ENCODE peak calls at places on chromosomes 2 and 18, in six cellular contexts. V, I, A, M, C and O are unnamed samples.
A peak's percentile ranks its signal among the peaks of the same experiment; 100 is the strongest.

GRCh38 chr2:126107883-126108282 is 548.1 kb upstream of the GYPC start:
- DNase-seq in V (no peak), A (no peak), M (no peak), C (no peak), I (no peak), O (no peak)

GRCh38 chr18:48488388-48488850 is 50.4 kb upstream of the CTIF start:
- DNase-seq in I (no peak), C (peak; percentile 85), A (no peak), V (no peak), M (peak; percentile 50), O (no peak)

GRCh38 chr2:45973426-45973825 is 322.0 kb downstream of the PRKCE start:
- DNase-seq in I (no peak), M (no peak), A (no peak), C (no peak), V (no peak), O (no peak)

GRCh38 chr2:45860136-45861106 is 208.9 kb downstream of the PRKCE start:
- DNase-seq in C (no peak), A (no peak), I (no peak), M (no peak), V (no peak), O (no peak)

GRCh38 chr2:19048593-19049264 is 309.7 kb downstream of the OSR1 start:
- DNase-seq in A (no peak), M (peak; percentile 14), V (no peak), C (peak; percentile 78), I (no peak), O (no peak)

GRCh38 chr2:120729410-120730052 is 6.1 kb upstream of the GLI2 start:
- DNase-seq in A (no peak), I (no peak), C (no peak), M (peak; percentile 66), V (no peak), O (no peak)

GRCh38 chr2:231318954-231319353 is 76.6 kb upstream of the B3GNT7 start:
- DNase-seq in V (no peak), A (no peak), I (no peak), M (no peak), C (no peak), O (no peak)

GRCh38 chr2:186459009-186459408 is 27.1 kb upstream of the ZC3H15 start:
- DNase-seq in I (no peak), V (no peak), C (no peak), A (no peak), M (no peak), O (no peak)

GRCh38 chr2:231708773-231709635 is 679 bp downstream of the PTMA start:
- DNase-seq in I (no peak), A (no peak), V (no peak), C (peak; percentile 77), M (no peak), O (no peak)

GRCh38 chr18:26089247-26090129 is 925 bp downstream of the SS18 start:
- DNase-seq in C (peak; percentile 76), A (no peak), M (no peak), V (no peak), I (no peak), O (no peak)

GRCh38 chr18:9343577-9343976 is 9.0 kb downstream of the TWSG1 start:
- DNase-seq in M (no peak), C (no peak), A (no peak), V (no peak), I (no peak), O (no peak)

GRCh38 chr18:12726774-12727550 is 24.1 kb downstream of the PSMG2 start:
- DNase-seq in I (no peak), V (no peak), M (peak; percentile 50), A (peak; percentile 14), C (no peak), O (no peak)

GRCh38 chr2:7900593-7900992 is 781.3 kb upstream of the ID2 start:
- DNase-seq in M (no peak), A (no peak), V (no peak), C (no peak), I (no peak), O (no peak)

GRCh38 chr2:111069722-111070121 is 51.0 kb upstream of the BCL2L11 start:
- DNase-seq in C (no peak), V (no peak), A (no peak), M (no peak), I (no peak), O (no peak)

GRCh38 chr2:126244937-126245336 is 411.0 kb upstream of the GYPC start:
- DNase-seq in A (no peak), V (no peak), I (no peak), C (no peak), M (no peak), O (peak; percentile 9)

GRCh38 chr2:181411105-181411849 is 45.9 kb upstream of the ITGA4 start:
- DNase-seq in I (no peak), V (peak; percentile 17), C (no peak), A (no peak), M (no peak), O (no peak)

GRCh38 chr2:102826904-102827303 is 65.1 kb downstream of the TMEM182 start:
- DNase-seq in A (peak; percentile 78), C (no peak), M (no peak), I (no peak), V (no peak), O (no peak)

GRCh38 chr2:68251855-68252406 is 401 bp downstream of the PPP3R1 start:
- DNase-seq in C (peak; percentile 70), V (no peak), I (peak; percentile 13), M (no peak), A (no peak), O (peak; percentile 10)

GRCh38 chr2:99035920-99036319 is 99.9 kb upstream of the CRACDL start:
- DNase-seq in I (no peak), C (no peak), V (no peak), A (no peak), M (no peak), O (no peak)

GRCh38 chr18:3012306-3012919 is 531 bp downstream of the LPIN2 start:
- DNase-seq in M (no peak), C (peak; percentile 72), A (no peak), I (peak; percentile 35), V (no peak), O (peak; percentile 31)

GRCh38 chr18:37565985-37566478 is 434 bp upstream of the CELF4 start:
- DNase-seq in M (peak; percentile 32), C (no peak), I (no peak), A (no peak), V (no peak), O (no peak)

GRCh38 chr2:186595219-186595618 is 5.4 kb downstream of the ITGAV start:
- DNase-seq in I (no peak), M (no peak), A (no peak), V (no peak), C (no peak), O (no peak)

GRCh38 chr2:218229239-218229638 is 12.2 kb downstream of the ARPC2 start:
- DNase-seq in V (no peak), C (no peak), I (peak; percentile 34), A (no peak), M (no peak), O (peak; percentile 42)

GRCh38 chr2:69489793-69490192 is 52.6 kb upstream of the NFU1 start:
- DNase-seq in M (no peak), I (no peak), C (no peak), A (no peak), V (no peak), O (no peak)

GRCh38 chr2:239160226-239161143 is 240.3 kb downstream of the HDAC4 start:
- DNase-seq in I (no peak), V (no peak), A (no peak), C (peak; percentile 35), M (no peak), O (no peak)

GRCh38 chr2:240742602-240743095 is 51.0 kb downstream of the AQP12A start:
- DNase-seq in C (no peak), A (no peak), M (no peak), I (no peak), V (no peak), O (no peak)

GRCh38 chr2:240747256-240747655 is 55.6 kb downstream of the AQP12A start:
- DNase-seq in I (no peak), A (no peak), M (no peak), C (no peak), V (no peak), O (no peak)

GRCh38 chr2:240746671-240747070 is 55.0 kb downstream of the AQP12A start:
- DNase-seq in A (no peak), C (no peak), M (no peak), V (no peak), I (no peak), O (no peak)

GRCh38 chr2:240745456-240745855 is 53.8 kb downstream of the AQP12A start:
- DNase-seq in I (no peak), M (no peak), A (no peak), V (no peak), C (no peak), O (no peak)

GRCh38 chr2:240745962-240746361 is 54.3 kb downstream of the AQP12A start:
- DNase-seq in A (no peak), C (no peak), M (no peak), V (no peak), I (no peak), O (no peak)
- TF ChIP-seq POLR2A in A (no peak), C (no peak), M (no peak), V (no peak), I (no peak), O (no peak)

DNA sequence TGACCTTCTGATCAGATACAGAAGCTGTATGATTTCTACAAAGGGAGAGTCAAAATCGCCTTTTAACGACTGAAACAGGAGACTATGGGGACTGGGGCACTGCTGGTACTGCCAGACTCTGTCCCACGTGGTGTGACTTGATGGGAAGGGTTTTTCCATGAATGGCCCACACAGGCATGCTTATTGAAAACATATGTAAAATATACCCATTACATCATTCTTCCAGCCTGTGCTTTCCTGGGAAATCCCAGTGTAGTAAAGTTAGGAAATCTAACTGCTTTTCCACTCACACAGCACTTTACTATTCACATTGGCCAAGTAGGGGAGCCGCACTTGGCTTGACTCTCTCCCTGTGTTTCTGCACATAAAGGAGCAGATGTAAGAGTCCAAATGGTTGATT is 77.1 kb upstream of the NPAS2 start:
- DNase-seq in C (no peak), M (no peak), V (no peak), I (no peak), A (no peak), O (no peak)
- TF ChIP-seq POLR2A in C (no peak), M (no peak), V (no peak), I (no peak), A (no peak), O (no peak)

DNA sequence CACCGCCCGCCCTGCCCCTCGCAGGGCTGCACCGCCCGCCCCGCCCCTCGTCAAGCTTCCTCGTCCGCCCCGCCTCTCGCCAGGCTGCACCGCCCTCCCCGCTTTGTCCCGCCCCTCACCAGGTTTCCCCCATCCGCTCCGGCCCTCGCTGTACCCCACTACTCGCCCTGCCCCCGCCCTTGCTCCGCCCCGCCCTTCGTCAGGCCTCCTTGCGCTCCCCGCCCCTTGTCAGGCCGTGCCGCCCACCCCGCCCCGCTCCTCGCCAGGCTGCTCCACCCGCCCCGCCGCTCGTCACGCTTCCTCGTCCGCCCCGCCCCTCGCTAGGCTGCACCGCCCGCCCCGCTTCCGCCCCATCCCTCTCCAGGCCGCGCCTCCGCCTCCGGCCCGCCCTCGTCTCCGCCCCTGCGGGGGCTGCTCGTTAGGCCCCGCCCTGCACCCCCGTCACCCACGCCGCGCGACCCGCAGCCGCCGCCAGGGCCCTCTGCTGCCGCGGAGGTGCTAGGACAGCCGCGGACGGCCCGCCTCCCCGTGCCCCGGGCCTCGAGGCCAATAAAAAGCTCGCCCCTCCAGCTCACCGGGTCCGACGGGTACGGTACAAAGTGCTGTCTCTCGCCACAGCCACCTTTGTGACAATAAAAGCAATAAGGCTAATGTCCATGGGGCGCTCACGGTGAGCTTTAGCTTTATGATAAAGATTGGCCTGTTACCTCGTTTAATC is 574 bp upstream of the DNPEP start:
- DNase-seq in M (peak; percentile 76), C (peak; percentile 100), A (peak; percentile 96), I (peak; percentile 89), V (peak; percentile 95), O (peak; percentile 94)
- TF ChIP-seq POLR2A in M (no peak), C (peak; percentile 43), A (no peak), I (no peak), V (no peak), O (no peak)

GRCh38 chr2:32063310-32064020 is at the start of gene SPAST:
- DNase-seq in V (peak; percentile 90), A (peak; percentile 96), M (peak; percentile 100), C (peak; percentile 99), I (peak; percentile 93), O (peak; percentile 95)
- TF ChIP-seq POLR2A in V (no peak), A (peak; percentile 88), M (peak; percentile 81), C (peak; percentile 79), I (peak; percentile 79), O (peak; percentile 69)